ENCODE peak calls at places on chromosome 13, in four cellular contexts. Q is WTC11, S is GM12878, R is K562. Z is an unnamed sample.

GRCh38 chr13:50357586-50358118 is 342.4 kb downstream of the KCNRG start:
- DNase-seq in Q (no peak), S (no peak), R (no peak), Z (no peak)

GRCh38 chr13:111902726-111903125 is 164.2 kb upstream of the SOX1 start:
- DNase-seq in Q (peak), S (no peak), R (no peak), Z (no peak)

GRCh38 chr13:102495663-102496062 is 93.8 kb upstream of the FGF14 start:
- DNase-seq in S (no peak), R (no peak), Q (no peak), Z (no peak)

GRCh38 chr13:98853791-98854191 is 101.3 kb upstream of the SLC15A1 start:
- DNase-seq in Q (no peak), R (no peak), S (peak), Z (no peak)

GRCh38 chr13:99312493-99312883 is 5.3 kb upstream of the GPR183 start:
- DNase-seq in R (no peak), Q (no peak), S (no peak), Z (no peak)

GRCh38 chr13:34864650-34865049 is 77.4 kb upstream of the NBEA start:
- DNase-seq in Q (no peak), S (no peak), R (no peak), Z (no peak)

GRCh38 chr13:70385852-70386251 is 277.6 kb upstream of the KLHL1 start:
- DNase-seq in S (no peak), R (no peak), Q (no peak), Z (no peak)

GRCh38 chr13:90882551-90882950 is 464.9 kb upstream of the MIR17HG start:
- DNase-seq in R (no peak), Q (no peak), S (no peak), Z (no peak)

GRCh38 chr13:114007566-114007965 is 33.7 kb upstream of the C13orf46 start:
- DNase-seq in Q (peak), R (no peak), S (no peak), Z (no peak)

GRCh38 chr13:45683701-45684100 is 18.4 kb upstream of the CBY2 start:
- DNase-seq in Q (peak), S (no peak), R (no peak), Z (no peak)

GRCh38 chr13:107678075-107678689 is 537.2 kb downstream of the LIG4 start:
- DNase-seq in Q (no peak), R (no peak), S (no peak), Z (no peak)

GRCh38 chr13:38348890-38349289 is 761 bp upstream of the UFM1 start:
- DNase-seq in S (no peak), Q (no peak), R (no peak), Z (no peak)

GRCh38 chr13:39506559-39507390 is 96.2 kb downstream of the LHFPL6 start:
- DNase-seq in S (no peak), R (no peak), Q (no peak), Z (no peak)

GRCh38 chr13:29756506-29756905 is 93.9 kb downstream of the UBL3 start:
- DNase-seq in S (no peak), R (no peak), Q (no peak), Z (no peak)

GRCh38 chr13:19959831-19960672 is 1.5 kb downstream of the ZMYM2 start:
- DNase-seq in R (peak), Q (peak), S (peak), Z (peak)

GRCh38 chr13:101429733-101430132 is 13.4 kb upstream of the NALCN start:
- DNase-seq in S (no peak), R (no peak), Q (no peak), Z (no peak)

GRCh38 chr13:105070452-105070851 is 1465.0 kb downstream of the EFNB2 start:
- DNase-seq in R (no peak), Q (no peak), S (no peak), Z (no peak)

GRCh38 chr13:106129273-106129672 is 406.2 kb downstream of the EFNB2 start:
- DNase-seq in S (no peak), R (no peak), Q (no peak), Z (no peak)

GRCh38 chr13:60572855-60573254 is 175.8 kb downstream of the TDRD3 start:
- DNase-seq in R (no peak), S (no peak), Q (no peak), Z (no peak)

GRCh38 chr13:47796816-47797215 is 204.3 kb downstream of the SUCLA2 start:
- DNase-seq in S (no peak), Q (no peak), R (no peak), Z (no peak)

GRCh38 chr13:47798906-47799305 is 202.2 kb downstream of the SUCLA2 start:
- DNase-seq in S (no peak), Q (no peak), R (no peak), Z (peak)

GRCh38 chr13:47798194-47798593 is 202.9 kb downstream of the SUCLA2 start:
- DNase-seq in Q (no peak), S (no peak), R (no peak), Z (no peak)

GRCh38 chr13:47790755-47791154 is 210.3 kb downstream of the SUCLA2 start:
- DNase-seq in R (no peak), Q (no peak), S (no peak), Z (no peak)

DNA sequence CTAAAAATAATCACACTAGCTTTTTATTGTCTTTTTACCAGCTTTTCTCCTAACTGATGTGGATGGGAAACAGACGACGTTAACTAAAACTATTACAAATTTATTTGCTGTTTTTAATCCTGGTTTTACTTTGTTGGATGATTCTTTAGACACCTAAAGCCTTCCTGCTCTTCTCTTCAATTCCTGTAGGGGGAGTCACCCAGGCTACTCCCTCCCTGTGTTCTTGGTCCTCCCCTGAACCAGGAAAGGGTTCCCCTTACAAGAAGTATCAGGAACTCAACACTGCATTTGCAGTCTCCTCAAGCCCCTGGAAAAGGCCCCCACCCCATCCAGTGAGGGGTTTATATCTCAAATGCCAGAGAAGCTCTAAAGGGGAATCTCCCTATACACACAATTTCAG is 206.1 kb downstream of the SUCLA2 start:
- DNase-seq in S (no peak), Q (no peak), R (no peak), Z (peak)
- TF ChIP-seq CBFB in S (no peak), Q (no peak), R (no peak), Z (no peak)

GRCh38 chr13:41833851-41834250 is 127.1 kb downstream of the VWA8 start:
- DNase-seq in S (no peak), Q (no peak), R (no peak), Z (no peak)
- TF ChIP-seq CBFB in S (no peak), Q (no peak), R (no peak), Z (no peak)

DNA sequence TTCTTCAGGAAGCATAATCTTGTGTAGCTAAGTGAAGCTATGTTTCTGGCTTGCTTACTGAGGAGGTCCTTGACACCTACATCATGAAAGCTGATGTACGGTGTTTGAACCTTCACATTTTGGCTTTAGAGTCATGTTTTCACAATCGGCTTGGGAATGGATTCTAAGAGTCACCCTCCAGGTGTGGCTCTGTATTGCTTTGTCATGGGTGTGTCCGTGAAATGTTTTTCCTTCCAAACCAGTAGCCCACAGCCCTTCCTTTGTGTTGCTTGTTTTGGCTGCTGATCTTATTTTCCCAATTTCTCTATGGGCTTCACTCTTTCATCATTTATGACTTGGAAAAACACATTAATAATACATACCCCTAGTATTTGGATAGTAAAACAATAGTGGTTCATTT is 240.6 kb downstream of the GGACT start:
- DNase-seq in R (no peak), Q (no peak), S (no peak), Z (no peak)
- TF ChIP-seq CBFB in R (no peak), Q (no peak), S (no peak), Z (no peak)

GRCh38 chr13:109917422-109917821 is 131.0 kb upstream of the IRS2 start:
- DNase-seq in Q (no peak), R (no peak), S (no peak), Z (no peak)
- TF ChIP-seq CBFB in Q (no peak), R (no peak), S (no peak), Z (no peak)